ENCODE peak calls at places on chromosomes 11 and 22, in four cellular contexts. H is cardiac fibroblast; T is amniotic stem cell; B is CD4-positive, alpha-beta memory T cell. V is an unnamed sample.

GRCh38 chr11:116224154-116224888 is 548.5 kb downstream of the BUD13 start:
- DNase-seq in H (peak), B (no peak), T (no peak), V (peak)

GRCh38 chr11:28072321-28072720 is 35.6 kb downstream of the KIF18A start:
- DNase-seq in B (no peak), H (peak), T (peak), V (no peak)

GRCh38 chr11:119094816-119095065 is 6.9 kb downstream of the DPAGT1 start:
- DNase-seq in H (peak), T (peak), B (no peak), V (peak)

GRCh38 chr11:67412495-67413179 is 2.8 kb upstream of the CARNS1 start:
- DNase-seq in H (no peak), B (no peak), T (no peak), V (no peak)

GRCh38 chr22:28819253-28820096 is 19.1 kb upstream of the XBP1 start:
- DNase-seq in H (no peak), B (no peak), T (no peak), V (no peak)

GRCh38 chr11:101866619-101867491 is 48.0 kb upstream of the CEP126 start:
- DNase-seq in H (peak), B (no peak), T (no peak), V (no peak)

GRCh38 chr11:91243065-91243464 is 981.6 kb upstream of the FAT3 start:
- DNase-seq in T (no peak), H (peak), B (no peak), V (no peak)

GRCh38 chr22:38023045-38023444 is 34.2 kb upstream of the PICK1 start:
- DNase-seq in B (no peak), H (no peak), T (no peak), V (no peak)

GRCh38 chr22:28953976-28954880 is 70.9 kb downstream of the ZNRF3 start:
- DNase-seq in T (no peak), B (no peak), H (no peak), V (no peak)

GRCh38 chr22:27372969-27373670 is 428.4 kb downstream of the MN1 start:
- DNase-seq in H (no peak), T (no peak), B (no peak), V (no peak)

GRCh38 chr11:121575250-121575962 is 122.6 kb upstream of the SORL1-AS1 start:
- DNase-seq in B (no peak), T (no peak), H (peak), V (peak)

GRCh38 chr22:33405194-33405593 is 347.0 kb upstream of the SYN3 start:
- DNase-seq in H (no peak), B (no peak), T (no peak), V (no peak)

GRCh38 chr22:30221121-30221992 is 25.2 kb downstream of the LIF start:
- DNase-seq in B (peak), T (no peak), H (no peak), V (no peak)

GRCh38 chr22:40719599-40719998 is 40.3 kb downstream of the MCHR1 start:
- DNase-seq in H (no peak), T (no peak), B (no peak), V (no peak)

GRCh38 chr11:19088791-19089190 is 28.2 kb upstream of the ZDHHC13 start:
- DNase-seq in T (no peak), B (no peak), H (no peak), V (no peak)

GRCh38 chr11:82733444-82734119 is at the start of gene FAM181B:
- DNase-seq in H (peak), B (no peak), T (no peak), V (peak)

GRCh38 chr22:46673205-46673604 is 53.0 kb downstream of the GRAMD4 start:
- DNase-seq in B (no peak), H (no peak), T (no peak), V (no peak)

GRCh38 chr11:6022954-6023353 is 7.6 kb downstream of the OR56A1 start:
- DNase-seq in T (no peak), H (peak), B (peak), V (no peak)

GRCh38 chr22:22397292-22397870 is 111.2 kb downstream of the ZNF280B start:
- DNase-seq in H (peak), B (no peak), T (no peak), V (peak)

GRCh38 chr11:8387693-8388092 is 124.0 kb upstream of the LMO1 start:
- DNase-seq in T (no peak), H (no peak), B (no peak), V (no peak)

GRCh38 chr22:25746012-25746373 is 4.0 kb downstream of the MYO18B start:
- DNase-seq in B (no peak), H (peak), T (no peak), V (no peak)

GRCh38 chr11:16840951-16841350 is 102.5 kb downstream of the C11orf58 start:
- DNase-seq in B (no peak), T (no peak), H (no peak), V (no peak)

GRCh38 chr11:612201-612960 is 3.4 kb downstream of the IRF7 start:
- DNase-seq in T (no peak), B (peak), H (peak), V (no peak)

GRCh38 chr22:37119872-37120271 is 10.4 kb upstream of the TMPRSS6 start:
- DNase-seq in H (no peak), T (no peak), B (no peak), V (no peak)

GRCh38 chr11:14687943-14688627 is 44.5 kb downstream of the PDE3B start:
- DNase-seq in B (no peak), H (no peak), T (no peak), V (no peak)

GRCh38 chr22:17597217-17597616 is 31.3 kb downstream of the ATP6V1E1 start:
- DNase-seq in T (no peak), H (no peak), B (no peak), V (no peak)

GRCh38 chr11:128548655-128549255 is 38.6 kb downstream of the ETS1 start:
- DNase-seq in T (no peak), H (peak), B (no peak), V (no peak)

GRCh38 chr11:7523416-7524210 is 9.8 kb downstream of the PPFIBP2 start:
- DNase-seq in H (no peak), B (no peak), T (no peak), V (no peak)

GRCh38 chr22:36211237-36211881 is 9.8 kb upstream of the APOL4 start:
- DNase-seq in B (no peak), T (no peak), H (peak), V (no peak)

GRCh38 chr11:126371595-126371994 is 16.1 kb downstream of the ST3GAL4 start:
- DNase-seq in H (no peak), T (no peak), B (no peak), V (no peak)

GRCh38 chr22:35622132-35622913 is 5.2 kb upstream of the MB start:
- DNase-seq in B (no peak), T (no peak), H (no peak), V (peak)

GRCh38 chr22:49392841-49393510 is 434.7 kb downstream of the BRD1 start:
- DNase-seq in H (no peak), T (no peak), B (no peak), V (no peak)

GRCh38 chr11:30128269-30128932 is 102.4 kb upstream of the FSHB start:
- DNase-seq in B (no peak), T (peak), H (peak), V (no peak)

GRCh38 chr11:109197656-109198055 is 224.3 kb upstream of the C11orf87 start:
- DNase-seq in H (peak), T (no peak), B (no peak), V (no peak)

GRCh38 chr22:25148149-25148691 is 51.4 kb upstream of the CRYBB3 start:
- DNase-seq in H (no peak), B (no peak), T (no peak), V (no peak)

GRCh38 chr11:44726278-44727113 is at the start of gene TSPAN18:
- DNase-seq in H (no peak), B (peak), T (no peak), V (no peak)

GRCh38 chr22:37571258-37571991 is 8.5 kb downstream of the LGALS2 start:
- DNase-seq in T (no peak), B (no peak), H (no peak), V (no peak)

GRCh38 chr11:60927600-60927999 is 3.3 kb downstream of the TMEM132A start:
- DNase-seq in H (no peak), B (no peak), T (no peak), V (no peak)

GRCh38 chr11:35539781-35540281 is 14.4 kb upstream of the PAMR1 start:
- DNase-seq in B (no peak), H (peak), T (no peak), V (no peak)